ENCODE peak calls at places on chromosome 6, in seven cellular contexts. C is breast epithelium; P is H7; S is body of pancreas; Y is GM23248; F is CD4-positive, alpha-beta memory T cell; K is heart left ventricle. X is an unnamed sample. For H3K36me3, the result is how much of the 10 kb centered on the place peaks cover.

GRCh38 chr6:12576389-12576788 is 140.2 kb upstream of the PHACTR1 start:
- DNase-seq in C (no peak), P (no peak), S (no peak), Y (peak), F (no peak), K (no peak), X (no peak)

GRCh38 chr6:91033964-91034363 is 447.1 kb upstream of the MAP3K7 start:
- DNase-seq in C (no peak), P (no peak), S (no peak), Y (no peak), F (no peak), K (no peak), X (no peak)

GRCh38 chr6:128327890-128328289 is 192.5 kb downstream of the PTPRK start:
- DNase-seq in C (no peak), P (no peak), S (no peak), Y (peak), F (peak), K (no peak), X (peak)

GRCh38 chr6:158645064-158646022 is 800 bp upstream of the DYNLT1 start:
- DNase-seq in C (no peak), P (no peak), S (no peak), Y (no peak), F (peak), K (no peak), X (no peak)

GRCh38 chr6:142886431-142887170 is 58.4 kb downstream of the HIVEP2 start:
- DNase-seq in C (no peak), P (no peak), S (no peak), Y (peak), F (peak), K (no peak), X (no peak)

GRCh38 chr6:106620931-106621672 is 8.2 kb downstream of the RTN4IP1 start:
- DNase-seq in C (no peak), P (no peak), S (no peak), Y (peak), F (no peak), K (no peak), X (no peak)

GRCh38 chr6:106136172-106136571 is 50.0 kb downstream of the PRDM1 start:
- DNase-seq in C (no peak), P (no peak), S (no peak), Y (no peak), F (no peak), K (no peak), X (no peak)

GRCh38 chr6:6332240-6332639 is 11.8 kb upstream of the F13A1 start:
- DNase-seq in C (no peak), P (no peak), S (no peak), Y (no peak), F (no peak), K (no peak), X (no peak)

GRCh38 chr6:93786474-93787330 is 367.3 kb upstream of the EPHA7 start:
- DNase-seq in C (no peak), P (peak), S (no peak), Y (no peak), F (no peak), K (no peak), X (no peak)

GRCh38 chr6:73558624-73559398 is 38.0 kb upstream of the EEF1A1 start:
- DNase-seq in C (no peak), P (peak), S (no peak), Y (no peak), F (no peak), K (no peak), X (no peak)

GRCh38 chr6:31144970-31145340 is 6.1 kb upstream of the PSORS1C2 start:
- DNase-seq in C (no peak), P (no peak), S (no peak), Y (no peak), F (no peak), K (no peak), X (peak)

GRCh38 chr6:43020052-43020705 is 1.2 kb upstream of the RRP36 start:
- DNase-seq in C (no peak), P (no peak), S (no peak), Y (no peak), F (no peak), K (no peak), X (no peak)

GRCh38 chr6:43016935-43017334 is 2.9 kb downstream of the KLHDC3 start:
- DNase-seq in C (no peak), P (no peak), S (no peak), Y (no peak), F (no peak), K (peak), X (no peak)

GRCh38 chr6:43020847-43021246 is 576 bp upstream of the RRP36 start:
- DNase-seq in C (no peak), P (peak), S (no peak), Y (no peak), F (no peak), K (no peak), X (peak)

GRCh38 chr6:43021270-43022047 is at the start of gene RRP36:
- DNase-seq in C (peak), P (peak), S (peak), Y (peak), F (peak), K (peak), X (peak)

GRCh38 chr6:43019152-43019551 is 2.3 kb upstream of the RRP36 start:
- DNase-seq in C (no peak), P (no peak), S (no peak), Y (no peak), F (no peak), K (no peak), X (no peak)
- H3K36me3 ChIP-seq in C (under half), P (under half), S (under half), Y (under half), F (under half), K (under half), X (under half)

DNA sequence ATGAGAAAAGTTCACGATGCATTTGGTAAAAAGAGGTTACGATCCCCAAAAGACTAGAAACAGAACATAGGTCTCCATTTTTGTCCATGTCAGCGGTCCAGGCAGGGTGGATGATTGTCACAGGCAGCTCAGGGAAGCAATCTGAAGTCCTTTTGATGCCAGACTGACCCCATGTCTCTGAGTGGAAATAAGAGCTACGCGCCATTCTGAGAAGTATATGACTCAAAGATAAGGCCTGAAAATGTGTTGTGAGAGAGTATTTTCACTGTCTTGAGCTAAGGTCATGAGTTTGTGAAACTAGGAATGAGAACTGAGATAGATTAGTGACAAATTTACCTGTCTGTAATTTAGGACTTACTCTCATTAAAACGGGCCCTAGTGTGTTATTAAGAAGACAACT is 69.5 kb downstream of the LYRM4 start:
- DNase-seq in C (no peak), P (no peak), S (no peak), Y (no peak), F (no peak), K (no peak), X (no peak)
- H3K36me3 ChIP-seq in C (under half), P (under half), S (under half), Y (under half), F (under half), K (under half), X (under half)

GRCh38 chr6:33273924-33274902 is 2.3 kb downstream of the RPS18 start:
- DNase-seq in C (no peak), P (no peak), S (no peak), Y (no peak), F (no peak), K (no peak), X (no peak)
- H3K36me3 ChIP-seq in C (under half), P (under half), S (under half), Y (under half), F (under half), K (half or more), X (under half)

GRCh38 chr6:44249082-44249748 is 2.3 kb downstream of the HSP90AB1 start:
- DNase-seq in C (no peak), P (no peak), S (no peak), Y (no peak), F (no peak), K (no peak), X (no peak)
- H3K36me3 ChIP-seq in C (under half), P (half or more), S (half or more), Y (half or more), F (under half), K (half or more), X (under half)

GRCh38 chr6:3288711-3289663 is 30.2 kb downstream of the PSMG4 start:
- DNase-seq in C (no peak), P (no peak), S (peak), Y (no peak), F (no peak), K (no peak), X (no peak)

GRCh38 chr6:3291987-3292386 is 33.2 kb downstream of the PSMG4 start:
- DNase-seq in C (no peak), P (no peak), S (no peak), Y (no peak), F (no peak), K (no peak), X (no peak)

GRCh38 chr6:3291346-3291745 is 32.6 kb downstream of the PSMG4 start:
- DNase-seq in C (no peak), P (no peak), S (no peak), Y (no peak), F (no peak), K (no peak), X (no peak)

GRCh38 chr6:3289664-3290055 is 30.9 kb downstream of the PSMG4 start:
- DNase-seq in C (no peak), P (no peak), S (peak), Y (no peak), F (no peak), K (no peak), X (no peak)

DNA sequence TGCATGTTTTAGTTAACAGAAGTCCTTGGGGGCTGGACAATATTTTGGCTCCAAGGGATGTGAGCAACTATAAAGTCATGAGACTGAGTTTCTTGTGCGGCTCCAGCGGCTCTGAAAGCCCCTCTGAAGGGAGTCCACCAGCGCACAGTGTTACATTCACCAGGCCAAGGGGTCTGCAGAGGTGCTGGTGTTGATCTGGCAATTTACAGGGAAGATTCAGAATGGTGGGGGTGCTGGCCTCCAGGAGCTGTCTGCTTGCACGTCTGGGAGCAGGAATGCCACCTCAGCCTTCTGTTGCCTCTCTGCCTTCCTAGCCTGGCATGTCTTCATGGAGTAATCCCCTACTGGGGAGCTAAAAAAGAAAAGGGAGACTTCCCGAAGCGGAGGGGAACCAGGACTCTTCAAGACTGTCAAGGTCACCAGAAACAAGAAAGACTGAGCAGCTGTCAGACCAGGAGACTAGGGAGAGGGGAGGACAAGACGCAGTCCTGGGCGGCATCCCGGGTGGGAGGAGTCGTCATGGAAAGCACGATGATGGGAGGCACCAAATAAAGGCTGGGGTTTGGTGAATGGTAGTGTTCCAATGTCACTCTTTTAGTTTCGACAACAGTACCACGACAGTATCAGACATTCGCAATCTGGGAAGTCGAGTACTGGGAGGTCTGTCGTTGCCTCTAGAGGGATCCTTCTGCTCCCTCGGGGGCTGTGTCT is 31.9 kb downstream of the PSMG4 start:
- DNase-seq in C (no peak), P (no peak), S (peak), Y (no peak), F (no peak), K (peak), X (no peak)
- H3K36me3 ChIP-seq in C (under half), P (under half), S (under half), Y (under half), F (under half), K (under half), X (under half)

GRCh38 chr6:7604506-7604905 is 14.5 kb downstream of the SNRNP48 start:
- DNase-seq in C (no peak), P (no peak), S (no peak), Y (no peak), F (no peak), K (no peak), X (no peak)

GRCh38 chr6:7604003-7604402 is 14.0 kb downstream of the SNRNP48 start:
- DNase-seq in C (no peak), P (no peak), S (no peak), Y (no peak), F (no peak), K (peak), X (no peak)
- H3K36me3 ChIP-seq in C (under half), P (under half), S (under half), Y (half or more), F (half or more), K (half or more), X (under half)